ENCODE peak calls at places on chromosomes 5 and 9, in ten cellular contexts. One of them, this sample, is unnamed.

GRCh38 chr5:64958757-64959391 is 190.1 kb downstream of the CWC27 start:
- DNase-seq in psoas muscle: no peak
- DNase-seq in RWPE1: peak; percentile 14
- DNase-seq in thyroid gland: no peak
- DNase-seq in PC-9: no peak
- DNase-seq in adrenal gland: no peak
- DNase-seq in AG04450: peak; percentile 13
- DNase-seq in epithelial cell of proximal tubule: no peak
- DNase-seq in choroid plexus epithelial cell: peak; percentile 73
- DNase-seq in endothelial cell of umbilical vein: peak; percentile 43
- DNase-seq in this sample: no peak

GRCh38 chr9:137301086-137301947 is 754 bp downstream of the NRARP start:
- DNase-seq in epithelial cell of proximal tubule: no peak
- DNase-seq in AG04450: no peak
- DNase-seq in RWPE1: no peak
- DNase-seq in thyroid gland: peak; percentile 50
- DNase-seq in adrenal gland: no peak
- DNase-seq in PC-9: peak; percentile 57
- DNase-seq in choroid plexus epithelial cell: peak; percentile 66
- DNase-seq in psoas muscle: peak; percentile 29
- DNase-seq in endothelial cell of umbilical vein: peak; percentile 63
- DNase-seq in this sample: no peak

GRCh38 chr9:121725008-121725795 is 73.8 kb downstream of the DAB2IP start:
- DNase-seq in AG04450: peak; percentile 98
- DNase-seq in thyroid gland: peak; percentile 87
- DNase-seq in choroid plexus epithelial cell: peak; percentile 79
- DNase-seq in PC-9: no peak
- DNase-seq in epithelial cell of proximal tubule: no peak
- DNase-seq in psoas muscle: peak; percentile 94
- DNase-seq in adrenal gland: peak; percentile 79
- DNase-seq in endothelial cell of umbilical vein: peak; percentile 97
- DNase-seq in RWPE1: peak; percentile 87
- DNase-seq in this sample: peak; percentile 70

GRCh38 chr5:103883143-103883542 is 320.6 kb upstream of the NUDT12 start:
- DNase-seq in PC-9: no peak
- DNase-seq in endothelial cell of umbilical vein: no peak
- DNase-seq in adrenal gland: no peak
- DNase-seq in RWPE1: no peak
- DNase-seq in choroid plexus epithelial cell: no peak
- DNase-seq in AG04450: no peak
- DNase-seq in psoas muscle: no peak
- DNase-seq in epithelial cell of proximal tubule: no peak
- DNase-seq in thyroid gland: no peak
- DNase-seq in this sample: no peak

GRCh38 chr5:82312373-82312856 is 34.3 kb upstream of the RPS23 start:
- DNase-seq in adrenal gland: peak; percentile 60
- DNase-seq in choroid plexus epithelial cell: peak; percentile 93
- DNase-seq in thyroid gland: peak; percentile 39
- DNase-seq in endothelial cell of umbilical vein: peak; percentile 63
- DNase-seq in psoas muscle: peak; percentile 46
- DNase-seq in PC-9: peak; percentile 42
- DNase-seq in AG04450: peak; percentile 69
- DNase-seq in epithelial cell of proximal tubule: peak; percentile 9
- DNase-seq in RWPE1: peak; percentile 69
- DNase-seq in this sample: no peak

GRCh38 chr5:33272288-33272687 is 168.5 kb upstream of the TARS1 start:
- DNase-seq in AG04450: peak; percentile 60
- DNase-seq in choroid plexus epithelial cell: peak; percentile 90
- DNase-seq in PC-9: peak; percentile 80
- DNase-seq in psoas muscle: no peak
- DNase-seq in endothelial cell of umbilical vein: peak; percentile 94
- DNase-seq in thyroid gland: no peak
- DNase-seq in RWPE1: peak; percentile 82
- DNase-seq in adrenal gland: no peak
- DNase-seq in epithelial cell of proximal tubule: peak; percentile 64
- DNase-seq in this sample: no peak

GRCh38 chr5:120684749-120685415 is 220.8 kb downstream of the PRR16 start:
- DNase-seq in epithelial cell of proximal tubule: no peak
- DNase-seq in endothelial cell of umbilical vein: no peak
- DNase-seq in RWPE1: no peak
- DNase-seq in thyroid gland: no peak
- DNase-seq in choroid plexus epithelial cell: peak; percentile 47
- DNase-seq in psoas muscle: no peak
- DNase-seq in adrenal gland: no peak
- DNase-seq in AG04450: no peak
- DNase-seq in PC-9: no peak
- DNase-seq in this sample: no peak

GRCh38 chr9:131697097-131697496 is 42.8 kb downstream of the RAPGEF1 start:
- DNase-seq in PC-9: no peak
- DNase-seq in AG04450: no peak
- DNase-seq in RWPE1: no peak
- DNase-seq in psoas muscle: peak; percentile 53
- DNase-seq in endothelial cell of umbilical vein: no peak
- DNase-seq in epithelial cell of proximal tubule: peak; percentile 74
- DNase-seq in choroid plexus epithelial cell: peak; percentile 78
- DNase-seq in adrenal gland: peak; percentile 89
- DNase-seq in thyroid gland: peak; percentile 96
- DNase-seq in this sample: no peak

GRCh38 chr9:114627553-114627952 is 16.5 kb downstream of the TMEM268 start:
- DNase-seq in thyroid gland: no peak
- DNase-seq in psoas muscle: no peak
- DNase-seq in AG04450: no peak
- DNase-seq in endothelial cell of umbilical vein: no peak
- DNase-seq in RWPE1: no peak
- DNase-seq in adrenal gland: no peak
- DNase-seq in epithelial cell of proximal tubule: no peak
- DNase-seq in PC-9: no peak
- DNase-seq in choroid plexus epithelial cell: no peak
- DNase-seq in this sample: no peak

GRCh38 chr9:37209431-37210386 is 89.3 kb downstream of the ZCCHC7 start:
- DNase-seq in RWPE1: no peak
- DNase-seq in AG04450: no peak
- DNase-seq in thyroid gland: no peak
- DNase-seq in PC-9: no peak
- DNase-seq in psoas muscle: no peak
- DNase-seq in adrenal gland: no peak
- DNase-seq in choroid plexus epithelial cell: no peak
- DNase-seq in epithelial cell of proximal tubule: no peak
- DNase-seq in endothelial cell of umbilical vein: peak; percentile 26
- DNase-seq in this sample: no peak

GRCh38 chr5:124554746-124555145 is 191.7 kb downstream of the ZNF608 start:
- DNase-seq in adrenal gland: no peak
- DNase-seq in AG04450: no peak
- DNase-seq in RWPE1: no peak
- DNase-seq in psoas muscle: no peak
- DNase-seq in epithelial cell of proximal tubule: no peak
- DNase-seq in PC-9: no peak
- DNase-seq in endothelial cell of umbilical vein: no peak
- DNase-seq in thyroid gland: no peak
- DNase-seq in choroid plexus epithelial cell: no peak
- DNase-seq in this sample: no peak

GRCh38 chr9:124220551-124221451 is 36.9 kb upstream of the NEK6 start:
- DNase-seq in endothelial cell of umbilical vein: peak; percentile 91
- DNase-seq in psoas muscle: no peak
- DNase-seq in RWPE1: peak; percentile 49
- DNase-seq in epithelial cell of proximal tubule: no peak
- DNase-seq in AG04450: no peak
- DNase-seq in thyroid gland: peak; percentile 27
- DNase-seq in PC-9: no peak
- DNase-seq in adrenal gland: peak; percentile 12
- DNase-seq in choroid plexus epithelial cell: peak; percentile 41
- DNase-seq in this sample: no peak

GRCh38 chr5:59039296-59040006 is 456.6 kb downstream of the RAB3C start:
- DNase-seq in PC-9: peak; percentile 61
- DNase-seq in thyroid gland: peak; percentile 79
- DNase-seq in endothelial cell of umbilical vein: peak; percentile 77
- DNase-seq in choroid plexus epithelial cell: peak; percentile 84
- DNase-seq in RWPE1: peak; percentile 69
- DNase-seq in AG04450: no peak
- DNase-seq in psoas muscle: peak; percentile 92
- DNase-seq in epithelial cell of proximal tubule: no peak
- DNase-seq in adrenal gland: peak; percentile 61
- DNase-seq in this sample: peak; percentile 66

GRCh38 chr5:79774171-79774854 is 84.7 kb downstream of the CMYA5 start:
- DNase-seq in RWPE1: peak; percentile 40
- DNase-seq in thyroid gland: peak; percentile 44
- DNase-seq in endothelial cell of umbilical vein: no peak
- DNase-seq in PC-9: no peak
- DNase-seq in psoas muscle: no peak
- DNase-seq in choroid plexus epithelial cell: peak; percentile 23
- DNase-seq in adrenal gland: no peak
- DNase-seq in AG04450: no peak
- DNase-seq in epithelial cell of proximal tubule: no peak
- DNase-seq in this sample: no peak

DNA sequence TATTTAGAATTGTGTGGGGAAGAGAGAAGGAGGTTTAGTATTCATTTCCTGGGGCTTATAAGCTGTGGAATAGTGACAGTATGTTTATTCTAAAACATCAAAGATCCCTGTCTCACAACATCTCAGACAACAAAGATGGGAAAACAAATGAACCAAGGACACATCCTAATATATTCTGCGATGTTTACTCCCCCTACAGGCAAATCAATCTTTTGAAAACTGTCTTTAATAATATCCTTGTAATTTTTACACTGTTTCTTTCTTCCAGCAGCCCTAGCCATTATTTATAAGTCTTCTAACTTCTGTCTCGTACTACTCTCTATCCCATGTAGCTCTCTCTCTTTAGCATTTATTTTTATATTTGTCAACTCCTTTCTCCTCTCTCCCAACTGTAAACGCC is 33.5 kb upstream of the TMEM252 start:
- DNase-seq in RWPE1: no peak
- DNase-seq in thyroid gland: no peak
- DNase-seq in adrenal gland: no peak
- DNase-seq in choroid plexus epithelial cell: peak; percentile 36
- DNase-seq in AG04450: no peak
- DNase-seq in endothelial cell of umbilical vein: no peak
- DNase-seq in psoas muscle: no peak
- DNase-seq in PC-9: no peak
- DNase-seq in epithelial cell of proximal tubule: no peak
- DNase-seq in this sample: no peak
- TF ChIP-seq CTCF in RWPE1: no peak
- TF ChIP-seq CTCF in thyroid gland: no peak
- TF ChIP-seq CTCF in adrenal gland: peak; percentile 22
- TF ChIP-seq CTCF in choroid plexus epithelial cell: peak; percentile 49
- TF ChIP-seq CTCF in AG04450: peak; percentile 23
- TF ChIP-seq CTCF in endothelial cell of umbilical vein: no peak
- TF ChIP-seq CTCF in psoas muscle: peak; percentile 32
- TF ChIP-seq CTCF in PC-9: peak; percentile 34
- TF ChIP-seq CTCF in epithelial cell of proximal tubule: peak; percentile 33
- TF ChIP-seq CTCF in this sample: no peak

DNA sequence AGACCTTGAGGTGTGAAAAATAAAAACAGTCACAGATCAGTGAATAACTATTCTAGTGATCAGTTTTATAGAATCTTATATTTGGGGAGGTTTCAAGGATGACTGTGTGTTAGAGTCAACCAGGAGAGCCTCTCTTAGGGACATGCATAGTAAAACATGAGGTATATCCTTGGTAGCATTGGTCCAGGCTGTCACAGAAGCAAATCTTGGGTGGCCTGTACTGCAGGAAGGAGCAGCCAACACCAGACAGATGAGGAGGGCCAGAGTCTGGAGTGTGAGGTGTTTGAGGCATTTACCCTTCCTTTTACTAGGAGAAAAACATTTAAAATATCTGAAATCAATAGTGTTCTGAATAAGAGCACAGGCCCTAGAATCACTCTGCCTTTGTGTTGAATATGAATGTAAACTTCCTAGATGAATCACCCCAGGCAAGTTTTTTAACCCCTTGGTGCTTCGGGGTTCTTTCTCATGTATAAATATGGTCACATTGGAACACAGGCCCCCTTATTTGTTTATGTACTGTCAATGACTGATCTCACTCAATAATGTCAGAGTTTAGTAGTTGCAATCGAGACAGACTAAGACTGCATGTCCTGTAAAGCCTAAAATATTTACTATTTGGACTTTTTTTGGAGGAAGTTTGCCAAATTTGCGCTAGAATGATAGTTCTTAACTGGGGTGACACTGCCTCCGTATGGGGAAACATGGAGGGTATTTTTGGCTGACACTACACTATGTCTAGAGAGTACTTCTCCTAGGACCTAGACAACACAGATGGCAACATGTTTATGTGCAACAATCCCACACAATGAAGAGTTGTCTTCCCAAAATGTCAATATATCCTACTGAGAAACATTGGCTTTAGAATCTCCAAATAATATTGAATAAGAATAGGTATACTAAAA is 416.6 kb upstream of the POU5F2 start:
- DNase-seq in RWPE1: no peak
- DNase-seq in PC-9: no peak
- DNase-seq in adrenal gland: no peak
- DNase-seq in epithelial cell of proximal tubule: no peak
- DNase-seq in choroid plexus epithelial cell: no peak
- DNase-seq in AG04450: no peak
- DNase-seq in psoas muscle: no peak
- DNase-seq in thyroid gland: no peak
- DNase-seq in endothelial cell of umbilical vein: no peak
- DNase-seq in this sample: no peak
- TF ChIP-seq CTCF in RWPE1: no peak
- TF ChIP-seq CTCF in PC-9: no peak
- TF ChIP-seq CTCF in adrenal gland: no peak
- TF ChIP-seq CTCF in epithelial cell of proximal tubule: no peak
- TF ChIP-seq CTCF in choroid plexus epithelial cell: no peak
- TF ChIP-seq CTCF in AG04450: peak; percentile 27
- TF ChIP-seq CTCF in psoas muscle: no peak
- TF ChIP-seq CTCF in thyroid gland: no peak
- TF ChIP-seq CTCF in endothelial cell of umbilical vein: no peak
- TF ChIP-seq CTCF in this sample: no peak

GRCh38 chr5:11602298-11602697 is 301.9 kb downstream of the CTNND2 start:
- DNase-seq in thyroid gland: no peak
- DNase-seq in epithelial cell of proximal tubule: no peak
- DNase-seq in endothelial cell of umbilical vein: no peak
- DNase-seq in adrenal gland: no peak
- DNase-seq in PC-9: no peak
- DNase-seq in choroid plexus epithelial cell: no peak
- DNase-seq in AG04450: no peak
- DNase-seq in psoas muscle: no peak
- DNase-seq in RWPE1: no peak
- DNase-seq in this sample: no peak
- TF ChIP-seq CTCF in thyroid gland: no peak
- TF ChIP-seq CTCF in epithelial cell of proximal tubule: no peak
- TF ChIP-seq CTCF in endothelial cell of umbilical vein: no peak
- TF ChIP-seq CTCF in adrenal gland: no peak
- TF ChIP-seq CTCF in PC-9: no peak
- TF ChIP-seq CTCF in choroid plexus epithelial cell: no peak
- TF ChIP-seq CTCF in AG04450: no peak
- TF ChIP-seq CTCF in psoas muscle: no peak
- TF ChIP-seq CTCF in RWPE1: no peak
- TF ChIP-seq CTCF in this sample: no peak

DNA sequence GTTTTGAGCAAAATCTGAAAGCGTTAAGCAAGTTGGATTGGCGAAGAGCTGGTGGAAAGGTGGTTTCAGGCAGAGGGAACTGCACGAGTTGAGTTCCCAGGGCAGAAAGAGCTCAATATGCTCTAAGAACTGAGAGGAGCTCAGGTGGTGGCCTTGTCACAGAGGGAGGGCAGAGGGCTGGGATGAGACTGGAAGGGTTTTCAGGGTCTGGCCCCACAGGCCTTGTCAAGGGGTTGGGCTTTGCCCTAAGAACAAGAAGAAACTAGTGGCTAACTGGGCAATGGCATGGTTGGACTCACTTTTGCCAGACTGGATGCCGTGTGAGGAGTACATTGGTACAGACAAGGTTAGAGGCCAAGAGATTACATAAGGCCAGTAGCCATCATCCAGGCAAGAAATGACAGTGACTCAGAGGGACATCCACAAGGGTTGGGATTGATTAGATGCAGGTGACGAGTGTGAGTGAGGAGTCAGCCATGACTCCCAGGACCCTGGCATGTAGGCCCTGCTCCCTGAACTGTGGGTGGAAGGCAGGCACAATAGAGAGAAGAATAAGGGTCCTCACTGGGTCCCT is 75.1 kb upstream of the SMIM23 start:
- DNase-seq in psoas muscle: no peak
- DNase-seq in RWPE1: no peak
- DNase-seq in PC-9: no peak
- DNase-seq in adrenal gland: no peak
- DNase-seq in AG04450: no peak
- DNase-seq in thyroid gland: no peak
- DNase-seq in endothelial cell of umbilical vein: no peak
- DNase-seq in epithelial cell of proximal tubule: no peak
- DNase-seq in choroid plexus epithelial cell: no peak
- DNase-seq in this sample: no peak
- TF ChIP-seq CTCF in psoas muscle: no peak
- TF ChIP-seq CTCF in RWPE1: no peak
- TF ChIP-seq CTCF in PC-9: no peak
- TF ChIP-seq CTCF in adrenal gland: no peak
- TF ChIP-seq CTCF in AG04450: no peak
- TF ChIP-seq CTCF in thyroid gland: no peak
- TF ChIP-seq CTCF in endothelial cell of umbilical vein: no peak
- TF ChIP-seq CTCF in epithelial cell of proximal tubule: no peak
- TF ChIP-seq CTCF in choroid plexus epithelial cell: no peak
- TF ChIP-seq CTCF in this sample: no peak